ENCODE peak calls at places on chromosome 16, in five cellular contexts. One of them, this sample, is unnamed.

GRCh38 chr16:27426423-27427408 is 24.7 kb downstream of the IL21R start:
- DNase-seq in CD8-positive, alpha-beta memory T cell: peak
- DNase-seq in psoas muscle: no peak
- DNase-seq in substantia nigra: peak
- DNase-seq in thoracic aorta: no peak
- DNase-seq in this sample: peak

GRCh38 chr16:67234180-67234597 is 7.3 kb downstream of the TMEM208 start:
- DNase-seq in substantia nigra: no peak
- DNase-seq in psoas muscle: no peak
- DNase-seq in thoracic aorta: no peak
- DNase-seq in CD8-positive, alpha-beta memory T cell: no peak
- DNase-seq in this sample: no peak

GRCh38 chr16:27248036-27248435 is 20.5 kb downstream of the NSMCE1 start:
- DNase-seq in thoracic aorta: no peak
- DNase-seq in substantia nigra: no peak
- DNase-seq in psoas muscle: no peak
- DNase-seq in CD8-positive, alpha-beta memory T cell: no peak
- DNase-seq in this sample: no peak

GRCh38 chr16:73064227-73064995 is 16.5 kb upstream of the ZFHX3 start:
- DNase-seq in thoracic aorta: no peak
- DNase-seq in substantia nigra: no peak
- DNase-seq in CD8-positive, alpha-beta memory T cell: no peak
- DNase-seq in psoas muscle: no peak
- DNase-seq in this sample: peak

GRCh38 chr16:25012525-25012991 is 2.6 kb downstream of the ARHGAP17 start:
- DNase-seq in substantia nigra: no peak
- DNase-seq in CD8-positive, alpha-beta memory T cell: no peak
- DNase-seq in psoas muscle: no peak
- DNase-seq in thoracic aorta: no peak
- DNase-seq in this sample: no peak

GRCh38 chr16:73396556-73396955 is 348.6 kb upstream of the ZFHX3 start:
- DNase-seq in substantia nigra: no peak
- DNase-seq in psoas muscle: no peak
- DNase-seq in CD8-positive, alpha-beta memory T cell: no peak
- DNase-seq in thoracic aorta: no peak
- DNase-seq in this sample: no peak

GRCh38 chr16:15775209-15775608 is 81.6 kb downstream of the MYH11 start:
- DNase-seq in psoas muscle: no peak
- DNase-seq in CD8-positive, alpha-beta memory T cell: no peak
- DNase-seq in substantia nigra: no peak
- DNase-seq in thoracic aorta: no peak
- DNase-seq in this sample: no peak

GRCh38 chr16:15502041-15502725 is 67.8 kb downstream of the BMERB1 start:
- DNase-seq in CD8-positive, alpha-beta memory T cell: no peak
- DNase-seq in thoracic aorta: no peak
- DNase-seq in substantia nigra: no peak
- DNase-seq in psoas muscle: peak
- DNase-seq in this sample: peak

GRCh38 chr16:25709182-25709581 is 17.4 kb downstream of the HS3ST4 start:
- DNase-seq in thoracic aorta: no peak
- DNase-seq in CD8-positive, alpha-beta memory T cell: no peak
- DNase-seq in psoas muscle: no peak
- DNase-seq in substantia nigra: no peak
- DNase-seq in this sample: no peak

GRCh38 chr16:70520612-70521297 is 2.6 kb downstream of the COG4 start:
- DNase-seq in psoas muscle: no peak
- DNase-seq in CD8-positive, alpha-beta memory T cell: no peak
- DNase-seq in substantia nigra: no peak
- DNase-seq in thoracic aorta: no peak
- DNase-seq in this sample: no peak

GRCh38 chr16:88368994-88369393 is 13.8 kb upstream of the ZNF469 start:
- DNase-seq in psoas muscle: peak
- DNase-seq in thoracic aorta: no peak
- DNase-seq in substantia nigra: no peak
- DNase-seq in CD8-positive, alpha-beta memory T cell: no peak
- DNase-seq in this sample: peak

GRCh38 chr16:2238396-2239230 is 2.4 kb downstream of the DNASE1L2 start:
- DNase-seq in substantia nigra: no peak
- DNase-seq in thoracic aorta: no peak
- DNase-seq in CD8-positive, alpha-beta memory T cell: no peak
- DNase-seq in psoas muscle: no peak
- DNase-seq in this sample: no peak
- H3K27ac ChIP-seq in substantia nigra: no peak
- H3K27ac ChIP-seq in thoracic aorta: no peak
- H3K27ac ChIP-seq in CD8-positive, alpha-beta memory T cell: no peak
- H3K27ac ChIP-seq in psoas muscle: no peak
- H3K27ac ChIP-seq in this sample: no peak

GRCh38 chr16:23183486-23183862 is 929 bp downstream of the SCNN1G start:
- DNase-seq in thoracic aorta: no peak
- DNase-seq in psoas muscle: no peak
- DNase-seq in substantia nigra: no peak
- DNase-seq in CD8-positive, alpha-beta memory T cell: no peak
- DNase-seq in this sample: no peak
- H3K27ac ChIP-seq in thoracic aorta: no peak
- H3K27ac ChIP-seq in psoas muscle: no peak
- H3K27ac ChIP-seq in substantia nigra: no peak
- H3K27ac ChIP-seq in CD8-positive, alpha-beta memory T cell: no peak
- H3K27ac ChIP-seq in this sample: no peak

DNA sequence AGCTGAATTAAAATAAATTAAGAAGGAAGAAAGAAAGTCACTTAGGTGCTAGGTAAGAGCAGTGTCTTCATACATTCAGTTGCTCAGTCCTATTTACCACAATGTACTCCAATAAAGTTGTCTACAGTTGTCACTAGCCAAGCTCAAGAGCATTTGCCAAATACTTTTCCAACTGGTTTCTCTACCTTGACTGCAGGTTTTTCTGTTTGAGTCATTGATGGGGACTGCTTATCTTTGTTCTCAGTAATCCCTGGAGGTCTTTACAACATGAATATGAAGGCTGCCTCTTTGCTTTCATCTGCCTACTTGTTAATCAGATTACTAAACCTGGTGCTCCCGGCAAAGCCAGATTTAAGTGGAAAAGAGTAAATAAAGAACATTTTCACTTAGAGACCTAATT is 64.6 kb upstream of the CLEC18B start:
- DNase-seq in thoracic aorta: no peak
- DNase-seq in CD8-positive, alpha-beta memory T cell: no peak
- DNase-seq in substantia nigra: no peak
- DNase-seq in psoas muscle: no peak
- DNase-seq in this sample: no peak
- H3K27ac ChIP-seq in thoracic aorta: no peak
- H3K27ac ChIP-seq in CD8-positive, alpha-beta memory T cell: no peak
- H3K27ac ChIP-seq in substantia nigra: no peak
- H3K27ac ChIP-seq in psoas muscle: no peak
- H3K27ac ChIP-seq in this sample: no peak

GRCh38 chr16:82045471-82046178 is 10.6 kb downstream of the HSD17B2 start:
- DNase-seq in CD8-positive, alpha-beta memory T cell: no peak
- DNase-seq in substantia nigra: no peak
- DNase-seq in thoracic aorta: no peak
- DNase-seq in psoas muscle: no peak
- DNase-seq in this sample: no peak

GRCh38 chr16:82046541-82046940 is 11.5 kb downstream of the HSD17B2 start:
- DNase-seq in thoracic aorta: no peak
- DNase-seq in substantia nigra: no peak
- DNase-seq in CD8-positive, alpha-beta memory T cell: no peak
- DNase-seq in psoas muscle: no peak
- DNase-seq in this sample: no peak

GRCh38 chr16:82042841-82043240 is 7.8 kb downstream of the HSD17B2 start:
- DNase-seq in thoracic aorta: no peak
- DNase-seq in CD8-positive, alpha-beta memory T cell: no peak
- DNase-seq in psoas muscle: no peak
- DNase-seq in substantia nigra: no peak
- DNase-seq in this sample: no peak

GRCh38 chr16:82043680-82044584 is 8.9 kb downstream of the HSD17B2 start:
- DNase-seq in psoas muscle: no peak
- DNase-seq in CD8-positive, alpha-beta memory T cell: no peak
- DNase-seq in substantia nigra: no peak
- DNase-seq in thoracic aorta: no peak
- DNase-seq in this sample: no peak

DNA sequence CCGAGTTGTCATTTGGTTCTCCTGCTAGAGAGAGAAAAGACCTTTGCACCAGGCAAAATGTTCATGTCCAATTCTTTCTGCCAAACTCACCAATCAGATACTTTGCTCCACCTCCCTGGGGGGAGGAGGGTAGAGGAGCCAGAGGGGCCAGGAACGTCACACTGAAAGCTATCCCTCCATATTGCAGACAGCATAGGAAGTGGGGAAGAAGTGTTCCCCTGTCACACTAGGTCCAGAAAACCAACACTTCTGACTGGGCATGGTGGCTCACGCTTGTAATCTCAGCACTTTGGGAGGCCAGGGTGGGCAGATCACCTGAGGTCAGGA is 9.5 kb downstream of the HSD17B2 start:
- DNase-seq in CD8-positive, alpha-beta memory T cell: no peak
- DNase-seq in thoracic aorta: no peak
- DNase-seq in substantia nigra: no peak
- DNase-seq in psoas muscle: no peak
- DNase-seq in this sample: no peak
- H3K27ac ChIP-seq in CD8-positive, alpha-beta memory T cell: no peak
- H3K27ac ChIP-seq in thoracic aorta: no peak
- H3K27ac ChIP-seq in substantia nigra: no peak
- H3K27ac ChIP-seq in psoas muscle: no peak
- H3K27ac ChIP-seq in this sample: no peak

This sample was measured in right cardiac atrium.